ENCODE peak calls at places on chromosome 9, in four cellular contexts. P, W, I and V are unnamed samples.

GRCh38 chr9:31519011-31519410 is 865.4 kb upstream of the ACO1 start:
- DNase-seq in W (no peak), I (peak; percentile 5), P (peak; percentile 21), V (peak; percentile 45)

GRCh38 chr9:85213650-85214607 is 527.8 kb downstream of the AGTPBP1 start:
- DNase-seq in W (no peak), I (no peak), P (no peak), V (peak; percentile 45)

GRCh38 chr9:103661663-103662062 is 432.4 kb upstream of the SMC2 start:
- DNase-seq in I (no peak), W (no peak), P (no peak), V (no peak)

GRCh38 chr9:126606483-126606870 is 7.3 kb upstream of the LMX1B start:
- DNase-seq in P (no peak), W (no peak), I (no peak), V (no peak)

GRCh38 chr9:124283232-124283814 is 25.6 kb downstream of the NEK6 start:
- DNase-seq in I (no peak), P (no peak), W (no peak), V (no peak)

GRCh38 chr9:96327694-96328352 is 25.8 kb upstream of the HSD17B3 start:
- DNase-seq in I (peak; percentile 51), P (peak; percentile 8), W (peak; percentile 65), V (peak; percentile 74)

GRCh38 chr9:4126184-4126865 is 173.5 kb downstream of the GLIS3 start:
- DNase-seq in I (no peak), W (no peak), P (no peak), V (no peak)

GRCh38 chr9:87179556-87180340 is 232.4 kb upstream of the GAS1 start:
- DNase-seq in P (no peak), I (no peak), W (no peak), V (no peak)

GRCh38 chr9:130870491-130871381 is 25.9 kb downstream of the QRFP start:
- DNase-seq in P (peak; percentile 62), W (no peak), I (no peak), V (no peak)

GRCh38 chr9:126293522-126293889 is 33.1 kb upstream of the MVB12B start:
- DNase-seq in P (no peak), I (no peak), W (peak; percentile 36), V (peak; percentile 37)

GRCh38 chr9:16704489-16705111 is 165.9 kb downstream of the BNC2 start:
- DNase-seq in W (no peak), I (no peak), P (no peak), V (peak; percentile 65)

GRCh38 chr9:88992556-88992955 is 1.3 kb downstream of the S1PR3 start:
- DNase-seq in W (no peak), I (no peak), P (no peak), V (no peak)

GRCh38 chr9:68739631-68740174 is 34.7 kb downstream of the PIP5K1B start:
- DNase-seq in W (no peak), P (no peak), I (peak; percentile 94), V (no peak)

GRCh38 chr9:117958726-117959125 is 254.5 kb downstream of the TLR4 start:
- DNase-seq in I (no peak), W (no peak), P (no peak), V (peak; percentile 56)

GRCh38 chr9:74379718-74380117 is 117.4 kb upstream of the RORB start:
- DNase-seq in P (no peak), I (peak; percentile 40), W (peak; percentile 5), V (peak; percentile 86)

GRCh38 chr9:129886226-129887174 is 51.2 kb downstream of the USP20 start:
- DNase-seq in W (peak; percentile 56), P (peak; percentile 37), I (no peak), V (no peak)

GRCh38 chr9:86355814-86356213 is 1.6 kb upstream of the TUT7 start:
- DNase-seq in W (no peak), P (no peak), I (no peak), V (no peak)

GRCh38 chr9:106954562-106954961 is 91.6 kb downstream of the ZNF462 start:
- DNase-seq in I (no peak), P (no peak), W (no peak), V (no peak)

GRCh38 chr9:103245369-103245768 is 250.2 kb downstream of the CYLC2 start:
- DNase-seq in P (no peak), W (no peak), I (no peak), V (no peak)

GRCh38 chr9:130064621-130065020 is 10.9 kb downstream of the GPR107 start:
- DNase-seq in W (no peak), I (no peak), P (no peak), V (peak; percentile 52)

GRCh38 chr9:129225815-129226214 is 47.8 kb upstream of the IER5L start:
- DNase-seq in P (no peak), W (peak; percentile 58), I (no peak), V (peak; percentile 84)

GRCh38 chr9:89440046-89440445 is 57.9 kb downstream of the SEMA4D start:
- DNase-seq in P (no peak), I (no peak), W (no peak), V (no peak)

GRCh38 chr9:99322299-99322698 is 100.2 kb downstream of the SEC61B start:
- DNase-seq in I (no peak), W (no peak), P (no peak), V (no peak)

GRCh38 chr9:81815781-81816180 is 112.4 kb upstream of the SPATA31D4 start:
- DNase-seq in W (no peak), I (no peak), P (no peak), V (no peak)

GRCh38 chr9:21688108-21689102 is 114.0 kb upstream of the MTAP start:
- DNase-seq in W (no peak), P (no peak), I (no peak), V (no peak)

GRCh38 chr9:26357803-26358339 is 534.7 kb downstream of the CAAP1 start:
- DNase-seq in I (no peak), W (no peak), P (no peak), V (no peak)

GRCh38 chr9:137688725-137689124 is 69.9 kb downstream of the EHMT1 start:
- DNase-seq in P (no peak), W (no peak), I (peak; percentile 79), V (no peak)

GRCh38 chr9:98912450-98912849 is 31.3 kb upstream of the COL15A1 start:
- DNase-seq in I (no peak), W (no peak), P (no peak), V (no peak)

GRCh38 chr9:38125889-38126288 is 56.9 kb upstream of the SHB start:
- DNase-seq in I (no peak), W (no peak), P (no peak), V (no peak)

GRCh38 chr9:87683751-87684626 is 41.9 kb upstream of the CTSL start:
- DNase-seq in P (no peak), I (no peak), W (no peak), V (peak; percentile 34)

GRCh38 chr9:99189186-99189585 is 32.6 kb downstream of the ALG2 start:
- DNase-seq in I (no peak), W (no peak), P (no peak), V (no peak)

GRCh38 chr9:98501776-98502175 is 207.0 kb downstream of the GABBR2 start:
- DNase-seq in P (no peak), W (no peak), I (no peak), V (no peak)

GRCh38 chr9:120713257-120714087 is 798 bp downstream of the MEGF9 start:
- DNase-seq in P (no peak), I (no peak), W (peak; percentile 28), V (peak; percentile 58)

GRCh38 chr9:110936252-110936651 is 102.0 kb downstream of the LPAR1 start:
- DNase-seq in I (no peak), P (no peak), W (no peak), V (no peak)

GRCh38 chr9:111691686-111692329 is 30.4 kb downstream of the GNG10 start:
- DNase-seq in I (peak; percentile 52), P (no peak), W (no peak), V (peak; percentile 27)

GRCh38 chr9:123248630-123249029 is 19.8 kb downstream of the STRBP start:
- DNase-seq in P (no peak), W (no peak), I (no peak), V (no peak)

GRCh38 chr9:123250504-123250903 is 17.9 kb downstream of the STRBP start:
- DNase-seq in I (no peak), P (no peak), W (no peak), V (no peak)

GRCh38 chr9:123253204-123253603 is 15.2 kb downstream of the STRBP start:
- DNase-seq in W (no peak), P (no peak), I (no peak), V (no peak)

GRCh38 chr9:123251324-123251723 is 17.1 kb downstream of the STRBP start:
- DNase-seq in P (no peak), I (peak; percentile 23), W (no peak), V (no peak)

DNA sequence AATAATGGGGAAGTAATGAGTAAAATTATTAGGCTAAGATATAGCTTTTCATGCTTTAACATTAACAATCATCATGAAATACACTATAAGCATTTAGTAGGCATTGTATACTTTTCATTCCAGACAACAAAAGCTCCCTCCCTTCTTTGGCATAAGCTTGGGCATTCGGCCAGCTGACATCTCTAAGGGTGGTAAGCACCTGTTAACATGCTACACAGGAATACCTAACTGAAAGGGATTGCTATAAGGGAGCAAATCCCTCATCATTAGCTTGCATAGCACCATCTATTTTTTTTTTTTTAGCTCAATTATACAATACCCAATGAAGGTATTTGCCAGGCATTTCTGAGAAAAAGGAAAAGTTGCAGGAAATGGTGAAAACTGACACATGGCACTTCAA is 16.6 kb downstream of the STRBP start:
- DNase-seq in P (no peak), W (no peak), I (no peak), V (no peak)
- H3K4me2 ChIP-seq in P (no peak overlapping the region), W (no peak overlapping the region), I (no peak overlapping the region), V (no peak overlapping the region)

GRCh38 chr9:8858250-8859161 is 1058.9 kb upstream of the DMAC1 start:
- DNase-seq in W (no peak), I (no peak), P (no peak), V (peak; percentile 60)

GRCh38 chr9:8859416-8859815 is 1059.8 kb upstream of the DMAC1 start:
- DNase-seq in P (no peak), I (no peak), W (no peak), V (no peak)

GRCh38 chr9:8857330-8858249 is 1058.0 kb upstream of the DMAC1 start:
- DNase-seq in P (no peak), I (no peak), W (no peak), V (peak; percentile 86)

GRCh38 chr9:8855046-8855445 is 1055.5 kb upstream of the DMAC1 start:
- DNase-seq in W (no peak), I (no peak), P (no peak), V (peak; percentile 47)

DNA sequence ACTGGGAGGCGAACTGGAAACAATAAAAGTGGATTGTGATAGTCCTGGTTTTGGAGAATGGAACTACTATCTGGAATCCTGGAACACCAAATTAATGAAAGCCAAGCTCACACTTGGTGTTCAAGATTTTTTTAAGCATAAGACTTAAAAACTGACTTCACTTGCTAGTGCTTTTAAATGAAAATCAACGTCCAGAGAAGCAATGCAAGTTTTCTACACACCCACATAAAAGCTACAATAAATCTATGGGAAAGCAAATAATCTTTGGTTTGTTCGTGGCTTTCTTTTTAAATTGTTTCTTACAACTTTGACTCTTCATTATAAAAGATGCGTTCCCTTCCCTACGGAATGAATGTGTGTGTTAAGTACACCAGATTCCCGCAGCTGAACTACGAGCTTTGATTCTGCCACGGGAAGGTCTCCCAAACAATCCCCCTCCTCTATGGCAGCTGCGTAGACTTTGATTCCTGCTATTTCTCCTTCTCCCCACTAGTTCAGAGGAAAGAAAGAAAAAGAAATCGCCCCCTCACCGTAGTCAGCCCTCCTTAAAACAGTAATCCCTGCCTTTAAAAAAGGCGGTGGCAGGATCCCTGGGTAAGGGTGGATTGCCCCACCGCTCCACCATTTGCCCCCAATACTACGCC is 1057.2 kb upstream of the DMAC1 start:
- DNase-seq in P (no peak), I (no peak), W (no peak), V (peak; percentile 68)
- TF ChIP-seq EZH2 in P (no peak), I (no peak), W (no peak), V (no peak)

GRCh38 chr9:33734911-33735310 is 60.5 kb upstream of the PRSS3 start:
- DNase-seq in W (no peak), I (no peak), P (no peak), V (no peak)
- TF ChIP-seq JUNB in W (no peak), I (no peak), P (no peak), V (no peak)

GRCh38 chr9:91245432-91246313 is 116.0 kb downstream of the AUH start:
- DNase-seq in W (peak; percentile 10), I (no peak), P (no peak), V (no peak)
- H3K4me2 ChIP-seq in W (peak overlapping the region; percentile 65), I (no peak overlapping the region), P (no peak overlapping the region), V (no peak overlapping the region)